ENCODE peak calls at places on chromosomes 16 and 17, in eight cellular contexts. X is bronchial epithelial cell, V is MM.1S, Y is epithelial cell of esophagus, D is mammary epithelial cell, M is Peyer's patch, N is A549, K is esophagus muscularis mucosa. R is an unnamed sample.
A peak's percentile ranks its signal among the peaks of the same experiment; 100 is the strongest.

GRCh38 chr16:64397042-64397441 is 724.8 kb downstream of the CDH11 start:
- DNase-seq in K (no peak), N (no peak), M (no peak), D (no peak), V (no peak), X (peak; percentile 47), Y (peak; percentile 6), R (no peak)

GRCh38 chr17:61750656-61751055 is 112.7 kb downstream of the BRIP1 start:
- DNase-seq in D (no peak), M (no peak), K (no peak), V (no peak), X (no peak), N (no peak), Y (no peak), R (no peak)

GRCh38 chr16:66070140-66070887 is 296.2 kb upstream of the CDH5 start:
- DNase-seq in N (no peak), X (no peak), D (no peak), Y (no peak), M (peak; percentile 17), V (no peak), K (peak; percentile 93), R (peak; percentile 85)

GRCh38 chr17:306536-307294 is 45.9 kb downstream of the RPH3AL start:
- DNase-seq in X (no peak), Y (no peak), D (no peak), V (no peak), K (no peak), N (no peak), M (no peak), R (no peak)

GRCh38 chr16:88868974-88869672 is 2.7 kb upstream of the PABPN1L start:
- DNase-seq in Y (no peak), M (no peak), N (no peak), D (no peak), X (no peak), K (no peak), V (no peak), R (no peak)

GRCh38 chr17:79101111-79101673 is 26.6 kb downstream of the ENGASE start:
- DNase-seq in D (no peak), V (no peak), Y (no peak), N (no peak), M (no peak), K (no peak), X (no peak), R (no peak)

GRCh38 chr17:31508310-31509094 is 117.0 kb downstream of the RAB11FIP4 start:
- DNase-seq in N (peak; percentile 31), M (peak; percentile 47), Y (no peak), V (peak; percentile 68), K (no peak), X (no peak), D (no peak), R (no peak)

GRCh38 chr16:30588651-30589050 is 3.2 kb upstream of the ZNF785 start:
- DNase-seq in Y (no peak), X (no peak), M (no peak), V (no peak), D (no peak), K (no peak), N (no peak), R (no peak)

GRCh38 chr17:60354223-60354622 is 37.7 kb downstream of the USP32 start:
- DNase-seq in X (peak; percentile 76), M (no peak), V (no peak), D (peak; percentile 68), N (no peak), K (no peak), Y (peak; percentile 56), R (peak; percentile 83)

GRCh38 chr17:8747731-8748130 is 3.1 kb upstream of the CCDC42 start:
- DNase-seq in D (no peak), Y (no peak), V (no peak), M (no peak), X (no peak), K (no peak), N (no peak), R (no peak)

GRCh38 chr17:68197997-68198930 is 49.6 kb upstream of the AMZ2 start:
- DNase-seq in Y (peak; percentile 69), M (no peak), N (peak; percentile 24), K (no peak), X (peak; percentile 21), V (no peak), D (no peak), R (no peak)

GRCh38 chr16:65283238-65283651 is 161.4 kb upstream of the CDH11 start:
- DNase-seq in X (no peak), D (no peak), V (no peak), M (no peak), Y (no peak), N (no peak), K (no peak), R (no peak)

GRCh38 chr17:82429824-82430223 is 11.4 kb upstream of the OGFOD3 start:
- DNase-seq in K (no peak), V (no peak), N (no peak), M (no peak), D (no peak), Y (no peak), X (no peak), R (no peak)

GRCh38 chr17:55264640-55265298 is at the start of gene HLF:
- DNase-seq in M (peak; percentile 51), Y (peak; percentile 82), K (peak; percentile 93), X (peak; percentile 39), V (peak; percentile 91), N (peak; percentile 77), D (peak; percentile 67), R (peak; percentile 62)

GRCh38 chr17:38762231-38762630 is 9.7 kb downstream of the PSMB3 start:
- DNase-seq in X (no peak), Y (no peak), K (no peak), V (no peak), M (no peak), D (no peak), N (no peak), R (no peak)

GRCh38 chr17:54891176-54891821 is 9.4 kb upstream of the TOM1L1 start:
- DNase-seq in Y (peak; percentile 73), M (no peak), N (peak; percentile 80), V (peak; percentile 59), K (no peak), X (peak; percentile 62), D (peak; percentile 64), R (peak; percentile 69)

GRCh38 chr17:33572615-33573014 is 279.5 kb upstream of the ASIC2 start:
- DNase-seq in D (peak; percentile 13), M (no peak), K (no peak), N (no peak), V (no peak), Y (peak; percentile 1), X (peak; percentile 7), R (no peak)

GRCh38 chr17:9230346-9230745 is 209.0 kb downstream of the NTN1 start:
- DNase-seq in D (no peak), V (no peak), K (no peak), M (no peak), N (no peak), X (no peak), Y (no peak), R (peak; percentile 85)

GRCh38 chr16:27638833-27639587 is 89.1 kb downstream of the KATNIP start:
- DNase-seq in K (no peak), M (no peak), D (peak; percentile 16), X (peak; percentile 47), N (no peak), Y (peak; percentile 92), V (no peak), R (no peak)

DNA sequence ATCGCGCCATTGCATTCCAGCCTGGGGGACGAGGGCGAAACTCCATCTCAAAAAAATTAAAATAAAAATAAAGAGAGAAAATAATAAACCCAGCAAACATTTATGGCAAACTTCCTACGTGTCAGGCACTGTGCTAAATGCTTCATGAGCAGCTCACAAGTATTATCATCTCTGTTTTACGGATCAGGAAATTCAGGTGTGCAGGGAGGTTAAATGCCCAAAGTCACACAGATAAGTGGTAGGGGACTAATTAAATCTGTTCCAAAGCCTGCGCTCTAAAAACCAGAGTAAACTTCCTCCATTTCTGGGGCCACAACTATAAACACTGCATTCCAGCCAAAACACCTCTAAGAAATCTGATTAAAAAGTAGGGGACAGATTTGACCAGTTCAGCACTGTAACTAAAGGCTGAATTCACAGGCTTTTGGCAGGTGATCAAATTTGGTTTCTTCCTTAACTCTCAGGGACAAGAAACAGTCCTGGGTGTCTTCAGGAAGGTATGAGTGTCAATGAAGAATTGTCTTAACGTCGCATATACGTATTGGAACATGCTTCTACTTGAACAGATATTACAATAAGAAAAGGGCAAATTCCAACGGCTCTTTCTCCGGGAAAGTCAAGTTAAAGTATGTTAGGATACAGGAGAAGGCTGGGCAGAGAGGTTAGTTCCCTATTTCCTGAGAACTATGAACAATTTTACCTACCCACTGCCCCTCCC is 976 bp downstream of the STRADA start:
- DNase-seq in Y (peak; percentile 55), K (no peak), M (no peak), X (peak; percentile 64), D (peak; percentile 34), N (no peak), V (peak; percentile 19), R (peak; percentile 13)
- H3K4me3 ChIP-seq in Y (peak overlapping the region; percentile 88), K (peak overlapping the region; percentile 90), M (peak overlapping the region; percentile 63), X (peak overlapping the region; percentile 73), D (peak overlapping the region; percentile 80), N (peak overlapping the region; percentile 78), V (peak overlapping the region; percentile 96), R (peak overlapping the region; percentile 88)

GRCh38 chr17:16428098-16428882 is 12.9 kb downstream of the TRPV2 start:
- DNase-seq in D (no peak), M (peak; percentile 44), Y (peak; percentile 55), N (peak; percentile 93), V (no peak), K (no peak), X (peak; percentile 39), R (peak; percentile 71)
- TF ChIP-seq CTCF in D (peak; percentile 75), M (no peak), Y (peak; percentile 57), N (peak; percentile 71), V (peak; percentile 31), K (peak; percentile 28), X (peak; percentile 83), R (peak; percentile 79)

GRCh38 chr17:58414596-58414997 is 2.7 kb downstream of the RNF43 start:
- DNase-seq in N (no peak), D (peak; percentile 44), X (peak; percentile 52), K (no peak), V (no peak), Y (peak; percentile 50), M (no peak), R (no peak)
- H3K4me3 ChIP-seq in N (peak overlapping the region; percentile 9), D (peak overlapping the region; percentile 75), X (peak overlapping the region; percentile 45), K (no peak overlapping the region), V (no peak overlapping the region), Y (peak overlapping the region; percentile 75), M (peak overlapping the region; percentile 3), R (no peak overlapping the region)

GRCh38 chr16:56950455-56950854 is 11.3 kb upstream of the CETP start:
- DNase-seq in Y (no peak), X (no peak), V (no peak), D (no peak), M (no peak), N (no peak), K (no peak), R (no peak)

GRCh38 chr16:56950051-56950450 is 11.7 kb upstream of the CETP start:
- DNase-seq in V (no peak), X (no peak), M (no peak), K (no peak), D (no peak), N (no peak), Y (no peak), R (no peak)

GRCh38 chr16:56953006-56953405 is 8.7 kb upstream of the CETP start:
- DNase-seq in M (no peak), X (no peak), D (no peak), K (no peak), N (no peak), V (no peak), Y (no peak), R (no peak)

GRCh38 chr16:56948234-56948633 is 13.5 kb upstream of the CETP start:
- DNase-seq in D (no peak), Y (no peak), N (no peak), V (no peak), X (no peak), K (no peak), M (no peak), R (no peak)

GRCh38 chr16:56950881-56951771 is 10.6 kb upstream of the CETP start:
- DNase-seq in X (no peak), N (peak; percentile 60), Y (peak; percentile 52), K (no peak), V (peak; percentile 63), D (peak; percentile 16), M (peak; percentile 81), R (peak; percentile 59)
- TF ChIP-seq CTCF in X (peak; percentile 77), N (peak; percentile 58), Y (peak; percentile 62), K (peak; percentile 32), V (peak; percentile 80), D (peak; percentile 76), M (no peak), R (peak; percentile 75)

R was measured in AG10803.